ENCODE peak calls at places on chromosomes 16 and 17, in eight cellular contexts. E, B, J, F, C, U, T and D are unnamed samples.

GRCh38 chr17:70855401-70856054 is 686.2 kb downstream of the KCNJ2 start:
- ATAC-seq in E (no peak), B (no peak), J (no peak), F (no peak), C (no peak), U (no peak), T (no peak), D (no peak)

GRCh38 chr17:55531053-55531728 is 19.9 kb upstream of the SMIM36 start:
- ATAC-seq in E (no peak), B (no peak), J (no peak), F (no peak), C (no peak), U (no peak), T (no peak), D (no peak)

GRCh38 chr17:64073771-64074703 is 53.6 kb upstream of the ICAM2 start:
- ATAC-seq in E (no peak), B (no peak), J (peak; percentile 74), F (peak; percentile 55), C (no peak), U (peak; percentile 90), T (no peak), D (no peak)

GRCh38 chr16:69853481-69853880 is 91.3 kb downstream of the WWP2 start:
- ATAC-seq in E (no peak), B (no peak), J (no peak), F (no peak), C (no peak), U (no peak), T (no peak), D (no peak)

GRCh38 chr16:1884155-1884760 is 12.3 kb upstream of the MEIOB start:
- ATAC-seq in E (no peak), B (no peak), J (no peak), F (no peak), C (no peak), U (no peak), T (no peak), D (no peak)

GRCh38 chr17:41792835-41793748 is 6.6 kb upstream of the JUP start:
- ATAC-seq in E (no peak), B (peak; percentile 42), J (peak; percentile 90), F (peak; percentile 87), C (no peak), U (no peak), T (no peak), D (no peak)

GRCh38 chr17:82446124-82446523 is 4.4 kb downstream of the CYBC1 start:
- ATAC-seq in E (no peak), B (no peak), J (no peak), F (no peak), C (no peak), U (no peak), T (no peak), D (no peak)

GRCh38 chr17:48412841-48413240 is 17.2 kb downstream of the SKAP1 start:
- ATAC-seq in E (peak; percentile 63), B (no peak), J (no peak), F (no peak), C (peak; percentile 75), U (no peak), T (peak; percentile 27), D (peak; percentile 78)

GRCh38 chr17:42883802-42884553 is 16.6 kb upstream of the G6PC1 start:
- ATAC-seq in E (no peak), B (no peak), J (no peak), F (no peak), C (no peak), U (no peak), T (no peak), D (no peak)

GRCh38 chr17:5819396-5819795 is 235.1 kb upstream of the NLRP1 start:
- ATAC-seq in E (no peak), B (no peak), J (no peak), F (no peak), C (no peak), U (no peak), T (no peak), D (no peak)

GRCh38 chr16:73268311-73268997 is 220.5 kb upstream of the ZFHX3 start:
- ATAC-seq in E (no peak), B (no peak), J (no peak), F (no peak), C (no peak), U (no peak), T (no peak), D (no peak)

GRCh38 chr17:80414508-80414802 is 512 bp upstream of the ENDOV start:
- ATAC-seq in E (no peak), B (no peak), J (no peak), F (no peak), C (peak; percentile 7), U (no peak), T (peak; percentile 15), D (no peak)

GRCh38 chr16:3566990-3567389 is 10.2 kb downstream of the NLRC3 start:
- ATAC-seq in E (no peak), B (no peak), J (no peak), F (no peak), C (no peak), U (no peak), T (no peak), D (no peak)

GRCh38 chr17:4357030-4357635 is 9.3 kb downstream of the UBE2G1 start:
- ATAC-seq in E (no peak), B (no peak), J (no peak), F (no peak), C (no peak), U (no peak), T (no peak), D (no peak)

GRCh38 chr16:70693231-70693671 is 7.4 kb upstream of the MTSS2 start:
- ATAC-seq in E (no peak), B (peak; percentile 46), J (no peak), F (peak; percentile 47), C (no peak), U (no peak), T (no peak), D (no peak)

GRCh38 chr16:12238598-12238997 is 262.1 kb downstream of the SNX29 start:
- ATAC-seq in E (no peak), B (no peak), J (no peak), F (peak; percentile 23), C (no peak), U (no peak), T (no peak), D (no peak)

GRCh38 chr17:38404174-38404943 is 23.9 kb upstream of the ARHGAP23 start:
- ATAC-seq in E (no peak), B (no peak), J (peak; percentile 19), F (no peak), C (no peak), U (no peak), T (no peak), D (no peak)

GRCh38 chr16:57270221-57271062 is 14.0 kb downstream of the PLLP start:
- ATAC-seq in E (no peak), B (no peak), J (no peak), F (no peak), C (no peak), U (no peak), T (no peak), D (no peak)

GRCh38 chr16:68257906-68258800 is 6.2 kb upstream of the SLC7A6 start:
- ATAC-seq in E (no peak), B (peak; percentile 76), J (peak; percentile 50), F (peak; percentile 38), C (no peak), U (peak; percentile 4), T (no peak), D (peak; percentile 48)

GRCh38 chr16:88618182-88618955 is 20.0 kb upstream of the IL17C start:
- ATAC-seq in E (no peak), B (no peak), J (no peak), F (peak; percentile 28), C (no peak), U (no peak), T (no peak), D (no peak)

GRCh38 chr16:56841233-56841632 is 23.8 kb upstream of the SLC12A3 start:
- ATAC-seq in E (no peak), B (no peak), J (no peak), F (no peak), C (no peak), U (no peak), T (no peak), D (no peak)

GRCh38 chr17:60371416-60371815 is 20.5 kb downstream of the USP32 start:
- ATAC-seq in E (no peak), B (no peak), J (no peak), F (no peak), C (no peak), U (no peak), T (no peak), D (no peak)

GRCh38 chr17:74744714-74745547 is 3.5 kb upstream of the NHERF1 start:
- ATAC-seq in E (peak; percentile 7), B (peak; percentile 68), J (peak; percentile 73), F (peak; percentile 43), C (peak; percentile 8), U (peak; percentile 11), T (peak; percentile 16), D (peak; percentile 25)

GRCh38 chr16:30885196-30885595 is 8.7 kb downstream of the BCL7C start:
- ATAC-seq in E (no peak), B (no peak), J (no peak), F (no peak), C (no peak), U (no peak), T (no peak), D (no peak)

GRCh38 chr17:63917646-63918045 is 993 bp downstream of the GH1 start:
- ATAC-seq in E (no peak), B (no peak), J (no peak), F (no peak), C (no peak), U (no peak), T (no peak), D (no peak)